ENCODE peak calls at places on chromosomes 2 and 18, in four cellular contexts. One of them, this sample, is unnamed.

GRCh38 chr18:58674863-58675472 is 3.7 kb downstream of the MALT1 start:
- DNase-seq in GM19239: no peak
- DNase-seq in pulmonary artery endothelial cell: no peak
- DNase-seq in activated T-cell treated with anti-CD3 and anti-CD28 coated beads for 24 hours: no peak
- DNase-seq in this sample: no peak

GRCh38 chr2:224999784-225000183 is 42.5 kb downstream of the DOCK10 start:
- DNase-seq in GM19239: no peak
- DNase-seq in pulmonary artery endothelial cell: no peak
- DNase-seq in activated T-cell treated with anti-CD3 and anti-CD28 coated beads for 24 hours: no peak
- DNase-seq in this sample: no peak

GRCh38 chr2:48016620-48017019 is 110.3 kb upstream of the FBXO11 start:
- DNase-seq in GM19239: no peak
- DNase-seq in pulmonary artery endothelial cell: no peak
- DNase-seq in activated T-cell treated with anti-CD3 and anti-CD28 coated beads for 24 hours: no peak
- DNase-seq in this sample: no peak

GRCh38 chr2:174300114-174300513 is 34.6 kb upstream of the SP9 start:
- DNase-seq in GM19239: no peak
- DNase-seq in pulmonary artery endothelial cell: no peak
- DNase-seq in activated T-cell treated with anti-CD3 and anti-CD28 coated beads for 24 hours: no peak
- DNase-seq in this sample: no peak

GRCh38 chr2:112004246-112004645 is 50.8 kb upstream of the TMEM87B start:
- DNase-seq in GM19239: no peak
- DNase-seq in pulmonary artery endothelial cell: no peak
- DNase-seq in activated T-cell treated with anti-CD3 and anti-CD28 coated beads for 24 hours: no peak
- DNase-seq in this sample: no peak

GRCh38 chr18:8967573-8967972 is 134.9 kb upstream of the NDUFV2 start:
- DNase-seq in GM19239: no peak
- DNase-seq in pulmonary artery endothelial cell: no peak
- DNase-seq in activated T-cell treated with anti-CD3 and anti-CD28 coated beads for 24 hours: no peak
- DNase-seq in this sample: no peak

GRCh38 chr2:179571141-179571713 is 290.2 kb downstream of the ZNF385B start:
- DNase-seq in GM19239: no peak
- DNase-seq in pulmonary artery endothelial cell: no peak
- DNase-seq in activated T-cell treated with anti-CD3 and anti-CD28 coated beads for 24 hours: no peak
- DNase-seq in this sample: no peak

GRCh38 chr18:79321625-79322024 is 74.1 kb upstream of the NFATC1 start:
- DNase-seq in GM19239: no peak
- DNase-seq in pulmonary artery endothelial cell: no peak
- DNase-seq in activated T-cell treated with anti-CD3 and anti-CD28 coated beads for 24 hours: no peak
- DNase-seq in this sample: no peak

GRCh38 chr2:29192526-29192925 is 77.3 kb downstream of the CLIP4 start:
- DNase-seq in GM19239: no peak
- DNase-seq in pulmonary artery endothelial cell: no peak
- DNase-seq in activated T-cell treated with anti-CD3 and anti-CD28 coated beads for 24 hours: no peak
- DNase-seq in this sample: no peak

GRCh38 chr2:28627722-28628480 is 123.7 kb upstream of the PPP1CB start:
- DNase-seq in GM19239: no peak
- DNase-seq in pulmonary artery endothelial cell: no peak
- DNase-seq in activated T-cell treated with anti-CD3 and anti-CD28 coated beads for 24 hours: no peak
- DNase-seq in this sample: no peak

GRCh38 chr2:63465633-63466032 is 122.6 kb downstream of the WDPCP start:
- DNase-seq in GM19239: no peak
- DNase-seq in pulmonary artery endothelial cell: no peak
- DNase-seq in activated T-cell treated with anti-CD3 and anti-CD28 coated beads for 24 hours: no peak
- DNase-seq in this sample: no peak

GRCh38 chr2:218957685-218958084 is 1.8 kb upstream of the CDK5R2 start:
- DNase-seq in GM19239: no peak
- DNase-seq in pulmonary artery endothelial cell: no peak
- DNase-seq in activated T-cell treated with anti-CD3 and anti-CD28 coated beads for 24 hours: no peak
- DNase-seq in this sample: no peak

GRCh38 chr18:8175486-8176061 is 433.7 kb upstream of the RAB12 start:
- DNase-seq in GM19239: no peak
- DNase-seq in pulmonary artery endothelial cell: no peak
- DNase-seq in activated T-cell treated with anti-CD3 and anti-CD28 coated beads for 24 hours: no peak
- DNase-seq in this sample: no peak

GRCh38 chr2:30690126-30690561 is 117.1 kb downstream of the CAPN13 start:
- DNase-seq in GM19239: no peak
- DNase-seq in pulmonary artery endothelial cell: no peak
- DNase-seq in activated T-cell treated with anti-CD3 and anti-CD28 coated beads for 24 hours: no peak
- DNase-seq in this sample: no peak

GRCh38 chr2:40093036-40093673 is 314.1 kb upstream of the THUMPD2 start:
- DNase-seq in GM19239: no peak
- DNase-seq in pulmonary artery endothelial cell: no peak
- DNase-seq in activated T-cell treated with anti-CD3 and anti-CD28 coated beads for 24 hours: no peak
- DNase-seq in this sample: no peak

GRCh38 chr18:3451989-3452749 is 2.2 kb downstream of the TGIF1 start:
- DNase-seq in GM19239: no peak
- DNase-seq in pulmonary artery endothelial cell: no peak
- DNase-seq in activated T-cell treated with anti-CD3 and anti-CD28 coated beads for 24 hours: peak
- DNase-seq in this sample: no peak

GRCh38 chr2:73700661-73701447 is 36.3 kb downstream of the TPRKB start:
- DNase-seq in GM19239: no peak
- DNase-seq in pulmonary artery endothelial cell: peak
- DNase-seq in activated T-cell treated with anti-CD3 and anti-CD28 coated beads for 24 hours: no peak
- DNase-seq in this sample: no peak

GRCh38 chr2:65277791-65278449 is 50.3 kb downstream of the ACTR2 start:
- DNase-seq in GM19239: no peak
- DNase-seq in pulmonary artery endothelial cell: no peak
- DNase-seq in activated T-cell treated with anti-CD3 and anti-CD28 coated beads for 24 hours: no peak
- DNase-seq in this sample: no peak

GRCh38 chr2:110827518-110827917 is 95.1 kb downstream of the ACOXL start:
- DNase-seq in GM19239: no peak
- DNase-seq in pulmonary artery endothelial cell: no peak
- DNase-seq in activated T-cell treated with anti-CD3 and anti-CD28 coated beads for 24 hours: no peak
- DNase-seq in this sample: no peak

GRCh38 chr2:19507137-19507536 is 148.7 kb upstream of the OSR1 start:
- DNase-seq in GM19239: no peak
- DNase-seq in pulmonary artery endothelial cell: no peak
- DNase-seq in activated T-cell treated with anti-CD3 and anti-CD28 coated beads for 24 hours: no peak
- DNase-seq in this sample: no peak

GRCh38 chr18:23812566-23813440 is 123.5 kb downstream of the LAMA3 start:
- DNase-seq in GM19239: no peak
- DNase-seq in pulmonary artery endothelial cell: no peak
- DNase-seq in activated T-cell treated with anti-CD3 and anti-CD28 coated beads for 24 hours: no peak
- DNase-seq in this sample: peak

GRCh38 chr18:46642561-46642960 is 14.5 kb downstream of the LOXHD1 start:
- DNase-seq in GM19239: no peak
- DNase-seq in pulmonary artery endothelial cell: no peak
- DNase-seq in activated T-cell treated with anti-CD3 and anti-CD28 coated beads for 24 hours: no peak
- DNase-seq in this sample: no peak

GRCh38 chr2:224286923-224287322 is 115.0 kb downstream of the FAM124B start:
- DNase-seq in GM19239: no peak
- DNase-seq in pulmonary artery endothelial cell: no peak
- DNase-seq in activated T-cell treated with anti-CD3 and anti-CD28 coated beads for 24 hours: no peak
- DNase-seq in this sample: no peak

GRCh38 chr2:29718326-29718725 is 203.1 kb downstream of the ALK start:
- DNase-seq in GM19239: no peak
- DNase-seq in pulmonary artery endothelial cell: no peak
- DNase-seq in activated T-cell treated with anti-CD3 and anti-CD28 coated beads for 24 hours: no peak
- DNase-seq in this sample: no peak

GRCh38 chr2:173989886-173990744 is 24.9 kb upstream of the SP3 start:
- DNase-seq in GM19239: no peak
- DNase-seq in pulmonary artery endothelial cell: no peak
- DNase-seq in activated T-cell treated with anti-CD3 and anti-CD28 coated beads for 24 hours: no peak
- DNase-seq in this sample: no peak

GRCh38 chr2:181072486-181072885 is 92.1 kb downstream of the UBE2E3 start:
- DNase-seq in GM19239: no peak
- DNase-seq in pulmonary artery endothelial cell: peak
- DNase-seq in activated T-cell treated with anti-CD3 and anti-CD28 coated beads for 24 hours: no peak
- DNase-seq in this sample: no peak

GRCh38 chr2:233263045-233263570 is 11.6 kb downstream of the ATG16L1 start:
- DNase-seq in GM19239: no peak
- DNase-seq in pulmonary artery endothelial cell: no peak
- DNase-seq in activated T-cell treated with anti-CD3 and anti-CD28 coated beads for 24 hours: no peak
- DNase-seq in this sample: no peak